ENCODE peak calls at places on chromosome 17, in nine cellular contexts. V, Y, U, G, M, R, F, P and H are unnamed samples.

GRCh38 chr17:76501018-76501826 is at the start of gene RHBDF2:
- DNase-seq in V (peak; percentile 97), Y (peak; percentile 71), U (peak; percentile 70), G (peak; percentile 70), M (no peak), R (peak; percentile 100), F (peak; percentile 92), P (peak; percentile 98), H (no peak)

GRCh38 chr17:2814499-2815341 is 18.5 kb downstream of the RAP1GAP2 start:
- DNase-seq in V (no peak), Y (no peak), U (no peak), G (no peak), M (no peak), R (no peak), F (no peak), P (no peak), H (no peak)

GRCh38 chr17:76869878-76870714 is 1.9 kb downstream of the MGAT5B start:
- DNase-seq in V (no peak), Y (no peak), U (no peak), G (no peak), M (no peak), R (peak; percentile 75), F (no peak), P (peak; percentile 61), H (no peak)

GRCh38 chr17:17567631-17568030 is 23.9 kb downstream of the PEMT start:
- DNase-seq in V (peak; percentile 82), Y (no peak), U (peak; percentile 49), G (peak; percentile 73), M (no peak), R (no peak), F (no peak), P (no peak), H (no peak)

GRCh38 chr17:66302761-66303626 is 581 bp downstream of the PRKCA start:
- DNase-seq in V (peak; percentile 68), Y (peak; percentile 60), U (peak; percentile 59), G (peak; percentile 62), M (no peak), R (peak; percentile 73), F (peak; percentile 46), P (peak; percentile 57), H (no peak)

GRCh38 chr17:19003966-19004600 is 481 bp downstream of the FAM83G start:
- DNase-seq in V (peak; percentile 59), Y (peak; percentile 40), U (peak; percentile 38), G (peak; percentile 17), M (no peak), R (peak; percentile 76), F (peak; percentile 62), P (peak; percentile 75), H (no peak)

GRCh38 chr17:44308320-44308818 is at the start of gene RUNDC3A:
- DNase-seq in V (peak; percentile 77), Y (peak; percentile 64), U (peak; percentile 68), G (peak; percentile 75), M (no peak), R (peak; percentile 99), F (peak; percentile 91), P (peak; percentile 100), H (no peak)

GRCh38 chr17:32445976-32446375 is 1.7 kb downstream of the PSMD11 start:
- DNase-seq in V (no peak), Y (peak; percentile 65), U (peak; percentile 10), G (peak; percentile 21), M (no peak), R (no peak), F (no peak), P (no peak), H (no peak)

GRCh38 chr17:45018514-45019176 is 32.8 kb downstream of the DCAKD start:
- DNase-seq in V (no peak), Y (no peak), U (peak; percentile 25), G (peak; percentile 40), M (no peak), R (no peak), F (no peak), P (peak; percentile 77), H (no peak)

GRCh38 chr17:44348234-44348987 is 3.3 kb downstream of the GRN start:
- DNase-seq in V (no peak), Y (peak; percentile 50), U (peak; percentile 49), G (no peak), M (no peak), R (no peak), F (no peak), P (no peak), H (no peak)

GRCh38 chr17:4583796-4584124 is 569 bp upstream of the SMTNL2 start:
- DNase-seq in V (no peak), Y (no peak), U (no peak), G (no peak), M (no peak), R (peak; percentile 74), F (peak; percentile 76), P (peak; percentile 47), H (no peak)

GRCh38 chr17:33291248-33292183 is 1.6 kb downstream of the ASIC2 start:
- DNase-seq in V (no peak), Y (peak; percentile 45), U (peak; percentile 8), G (peak; percentile 45), M (no peak), R (peak; percentile 73), F (no peak), P (peak; percentile 22), H (no peak)

GRCh38 chr17:44781553-44782348 is 23.0 kb downstream of the ADAM11 start:
- DNase-seq in V (no peak), Y (no peak), U (no peak), G (no peak), M (no peak), R (no peak), F (peak; percentile 32), P (no peak), H (no peak)

DNA sequence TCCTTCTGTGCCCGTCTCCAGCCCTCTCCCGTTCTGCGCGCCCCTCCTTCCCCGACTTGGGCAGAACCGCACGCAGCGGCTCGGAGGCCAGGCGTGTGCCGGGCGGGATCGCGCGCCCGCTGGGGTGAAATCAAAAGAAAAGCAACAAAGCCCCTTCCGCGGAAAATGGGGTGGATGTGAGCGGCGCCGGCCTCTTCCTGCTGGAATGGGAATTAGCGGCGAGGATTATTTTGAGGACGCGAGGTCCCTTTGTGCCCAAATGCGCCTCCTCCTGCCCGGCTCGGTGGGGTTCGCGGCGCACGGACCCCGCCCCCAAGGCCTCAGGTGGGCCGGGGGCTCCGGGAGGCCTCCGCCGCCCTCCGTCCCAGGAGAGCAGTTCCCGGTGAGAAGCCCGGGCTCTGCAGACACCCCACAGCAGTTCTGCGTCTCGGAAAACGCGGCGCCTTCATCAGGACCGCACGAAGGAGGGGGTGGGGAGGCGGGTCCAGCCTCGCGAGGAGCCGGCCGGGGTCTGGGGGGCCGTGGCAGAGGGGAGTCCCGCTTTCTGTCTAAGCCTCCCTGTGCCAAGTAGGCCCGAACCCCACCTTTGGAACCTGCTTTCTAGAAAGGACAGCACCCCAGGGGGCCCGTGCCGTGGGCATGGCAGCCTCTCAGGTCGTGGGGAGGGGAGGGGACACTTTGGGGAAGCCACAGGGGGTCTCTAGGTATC is 91.0 kb upstream of the CBX4 start:
- DNase-seq in V (no peak), Y (no peak), U (no peak), G (no peak), M (no peak), R (peak; percentile 68), F (no peak), P (no peak), H (no peak)
- H3K4me3 ChIP-seq in V (peak overlapping the region; percentile 15), Y (peak overlapping the region; percentile 34), U (no peak overlapping the region), G (no peak overlapping the region), M (peak overlapping the region; percentile 14), R (peak overlapping the region; percentile 42), F (no peak overlapping the region), P (no peak overlapping the region), H (peak overlapping the region; percentile 30)

GRCh38 chr17:10117581-10118001 is 80.8 kb downstream of the GAS7 start:
- DNase-seq in V (no peak), Y (no peak), U (no peak), G (peak; percentile 42), M (no peak), R (no peak), F (no peak), P (no peak), H (no peak)
- TF ChIP-seq CTCF in V (no peak), Y (no peak), U (no peak), G (no peak), M (peak; percentile 28), R (no peak), F (no peak), P (peak; percentile 6), H (no peak)

GRCh38 chr17:48644910-48645557 is 18.9 kb upstream of the HOXB9 start:
- DNase-seq in V (no peak), Y (no peak), U (no peak), G (no peak), M (no peak), R (no peak), F (peak; percentile 30), P (no peak), H (no peak)

GRCh38 chr17:48642843-48643696 is 16.9 kb upstream of the HOXB9 start:
- DNase-seq in V (no peak), Y (no peak), U (no peak), G (no peak), M (no peak), R (no peak), F (peak; percentile 19), P (no peak), H (no peak)

GRCh38 chr17:48643697-48644012 is 17.5 kb upstream of the HOXB9 start:
- DNase-seq in V (no peak), Y (no peak), U (peak; percentile 65), G (no peak), M (no peak), R (no peak), F (peak; percentile 19), P (no peak), H (no peak)

GRCh38 chr17:48645639-48646182 is 19.6 kb upstream of the HOXB9 start:
- DNase-seq in V (no peak), Y (no peak), U (no peak), G (no peak), M (no peak), R (no peak), F (no peak), P (no peak), H (no peak)

GRCh38 chr17:48644159-48644558 is 18.0 kb upstream of the HOXB9 start:
- DNase-seq in V (no peak), Y (no peak), U (peak; percentile 29), G (no peak), M (no peak), R (no peak), F (peak; percentile 28), P (no peak), H (no peak)
- H3K4me3 ChIP-seq in V (no peak overlapping the region), Y (no peak overlapping the region), U (peak overlapping the region; percentile 67), G (no peak overlapping the region), M (no peak overlapping the region), R (no peak overlapping the region), F (no peak overlapping the region), P (no peak overlapping the region), H (no peak overlapping the region)

GRCh38 chr17:22703786-22704441 is 1011.6 kb downstream of the KCNJ18 start:
- DNase-seq in V (no peak), Y (no peak), U (no peak), G (no peak), M (no peak), R (no peak), F (no peak), P (peak; percentile 61), H (no peak)
- TF ChIP-seq CTCF in V (no peak), Y (no peak), U (no peak), G (no peak), M (no peak), R (peak; percentile 6), F (no peak), P (peak; percentile 64), H (no peak)

DNA sequence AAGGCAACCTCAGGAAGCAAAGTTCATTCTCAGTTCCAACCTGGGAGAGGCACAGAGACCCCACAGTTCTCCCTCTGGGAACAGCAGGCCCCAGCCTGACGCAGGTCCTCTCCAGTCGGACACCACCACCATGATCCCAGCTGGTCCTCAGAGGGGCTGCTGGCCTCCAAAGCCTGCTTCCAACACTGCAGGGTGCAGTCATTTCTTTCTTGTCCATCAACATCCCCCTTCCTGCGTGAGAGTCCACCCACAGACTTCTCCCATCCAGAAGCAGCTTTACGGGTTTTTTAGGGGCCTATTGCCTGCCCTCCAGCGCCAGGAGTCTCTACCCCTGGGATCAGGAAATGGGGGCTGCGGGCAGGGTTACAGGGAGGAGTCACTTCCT is 29.3 kb upstream of the TNRC6C start:
- DNase-seq in V (no peak), Y (no peak), U (no peak), G (no peak), M (no peak), R (no peak), F (no peak), P (no peak), H (no peak)
- H3K4me3 ChIP-seq in V (no peak overlapping the region), Y (no peak overlapping the region), U (no peak overlapping the region), G (no peak overlapping the region), M (no peak overlapping the region), R (no peak overlapping the region), F (no peak overlapping the region), P (no peak overlapping the region), H (no peak overlapping the region)